ENCODE peak calls at places on chromosomes 16 and 17, in eight cellular contexts. V is tibial artery, M is cardiac muscle cell, R is body of pancreas, Y is H1, N is ovary, G is IMR-90, S is endodermal cell. K is an unnamed sample.

GRCh38 chr16:57997176-57997527 is 3.3 kb downstream of the ZNF319 start:
- DNase-seq in Y (no peak), G (no peak), M (no peak), S (no peak), R (no peak), N (no peak), V (no peak), K (no peak)

GRCh38 chr17:45823598-45823997 is 21.1 kb upstream of the SPPL2C start:
- DNase-seq in G (no peak), S (peak), V (no peak), N (no peak), M (no peak), R (no peak), Y (no peak), K (no peak)

GRCh38 chr17:13143001-13143400 is 125.2 kb upstream of the ELAC2 start:
- DNase-seq in R (no peak), G (no peak), S (no peak), V (no peak), Y (no peak), M (no peak), N (no peak), K (no peak)

GRCh38 chr17:56913000-56913866 is 616 bp downstream of the TRIM25 start:
- DNase-seq in Y (no peak), G (no peak), R (peak), S (peak), V (no peak), M (peak), N (no peak), K (peak)

GRCh38 chr17:81228420-81228819 is 5.7 kb upstream of the CEP131 start:
- DNase-seq in G (no peak), Y (no peak), M (no peak), N (no peak), R (no peak), S (no peak), V (no peak), K (no peak)

GRCh38 chr16:71648921-71649320 is 22.9 kb downstream of the MARVELD3 start:
- DNase-seq in M (peak), N (no peak), S (peak), G (no peak), V (no peak), R (no peak), Y (no peak), K (no peak)

GRCh38 chr16:87356491-87356853 is 27.1 kb downstream of the FBXO31 start:
- DNase-seq in V (no peak), S (no peak), Y (no peak), R (no peak), M (no peak), N (no peak), G (no peak), K (no peak)

GRCh38 chr17:64209356-64209941 is 53.6 kb downstream of the TEX2 start:
- DNase-seq in Y (no peak), V (no peak), S (no peak), N (no peak), M (no peak), R (no peak), G (no peak), K (no peak)

GRCh38 chr16:2285731-2286191 is 17.8 kb upstream of the RNPS1 start:
- DNase-seq in V (no peak), R (no peak), N (no peak), S (peak), M (no peak), Y (no peak), G (no peak), K (no peak)

GRCh38 chr17:77376795-77377751 is 236.3 kb downstream of the SEC14L1 start:
- DNase-seq in V (no peak), Y (no peak), R (peak), S (no peak), M (peak), G (peak), N (peak), K (no peak)

GRCh38 chr17:61400058-61400785 is 579 bp downstream of the TBX2 start:
- DNase-seq in G (peak), Y (no peak), S (peak), M (peak), V (no peak), R (no peak), N (no peak), K (no peak)

GRCh38 chr17:81397314-81398169 is 2.3 kb downstream of the BAHCC1 start:
- DNase-seq in M (peak), S (peak), V (no peak), Y (no peak), G (peak), N (no peak), R (peak), K (no peak)

GRCh38 chr17:48563385-48563838 is 14.7 kb downstream of the HOXB4 start:
- DNase-seq in N (no peak), V (no peak), G (peak), R (no peak), S (no peak), Y (no peak), M (no peak), K (no peak)

GRCh38 chr17:44912763-44913544 is 2.3 kb downstream of the GFAP start:
- DNase-seq in Y (no peak), G (no peak), R (no peak), N (no peak), V (no peak), S (peak), M (no peak), K (no peak)

GRCh38 chr17:3911271-3912053 is 4.8 kb downstream of the P2RX1 start:
- DNase-seq in R (no peak), S (peak), V (no peak), Y (no peak), G (no peak), M (peak), N (no peak), K (no peak)

GRCh38 chr16:85228463-85228862 is 116.2 kb upstream of the CIBAR2 start:
- DNase-seq in M (no peak), Y (no peak), N (no peak), S (no peak), R (no peak), V (no peak), G (no peak), K (no peak)

GRCh38 chr17:81960130-81960958 is 643 bp downstream of the NOTUM start:
- DNase-seq in N (no peak), R (no peak), Y (no peak), G (no peak), V (no peak), M (no peak), S (peak), K (no peak)

GRCh38 chr16:84055801-84056634 is 13.4 kb upstream of the SLC38A8 start:
- DNase-seq in R (peak), V (no peak), M (no peak), N (no peak), Y (no peak), G (no peak), S (no peak), K (peak)

GRCh38 chr17:81323411-81323868 is 28.3 kb upstream of the SLC38A10 start:
- DNase-seq in N (no peak), G (no peak), Y (no peak), S (no peak), V (no peak), M (no peak), R (no peak), K (peak)

GRCh38 chr17:19975601-19976000 is 2.0 kb downstream of the AKAP10 start:
- DNase-seq in M (no peak), R (no peak), V (no peak), N (no peak), G (no peak), S (no peak), Y (no peak), K (no peak)

GRCh38 chr17:81398170-81398854 is 3.1 kb downstream of the BAHCC1 start:
- DNase-seq in G (peak), Y (no peak), N (no peak), V (no peak), S (peak), R (no peak), M (peak), K (no peak)

GRCh38 chr16:27455700-27456099 is 53.7 kb downstream of the IL21R start:
- DNase-seq in S (no peak), V (no peak), Y (no peak), N (no peak), M (peak), R (no peak), G (no peak), K (no peak)

GRCh38 chr17:7236808-7237207 is 2.4 kb downstream of the PHF23 start:
- DNase-seq in R (no peak), G (no peak), Y (no peak), S (no peak), N (no peak), M (no peak), V (no peak), K (no peak)

GRCh38 chr16:67828651-67829050 is 13.5 kb upstream of the THAP11 start:
- DNase-seq in Y (no peak), S (no peak), M (no peak), R (no peak), G (no peak), N (no peak), V (no peak), K (no peak)

GRCh38 chr17:18278867-18279266 is 18.4 kb downstream of the MIEF2 start:
- DNase-seq in M (peak), G (peak), Y (no peak), V (no peak), S (no peak), N (no peak), R (no peak), K (no peak)

GRCh38 chr17:45229681-45230409 is 8.2 kb downstream of the FMNL1 start:
- DNase-seq in N (no peak), G (no peak), S (peak), Y (no peak), R (no peak), V (no peak), M (peak), K (no peak)

GRCh38 chr17:33052856-33053255 is 61.2 kb downstream of the SPACA3 start:
- DNase-seq in G (no peak), R (no peak), S (peak), N (no peak), V (no peak), Y (no peak), M (no peak), K (no peak)

GRCh38 chr16:66457888-66458287 is 30.8 kb downstream of the BEAN1 start:
- DNase-seq in V (no peak), R (no peak), M (no peak), G (peak), Y (no peak), N (no peak), S (peak), K (no peak)

GRCh38 chr16:57025941-57026777 is 36.8 kb downstream of the NLRC5 start:
- DNase-seq in S (no peak), G (no peak), Y (no peak), R (no peak), N (no peak), V (no peak), M (no peak), K (no peak)

GRCh38 chr16:87060026-87060986 is 256.9 kb downstream of the C16orf95 start:
- DNase-seq in S (peak), N (peak), R (no peak), V (peak), G (peak), M (peak), Y (no peak), K (no peak)

GRCh38 chr17:78963378-78963777 is 16.3 kb downstream of the LGALS3BP start:
- DNase-seq in M (no peak), R (no peak), G (no peak), Y (no peak), N (no peak), V (no peak), S (no peak), K (no peak)

GRCh38 chr17:37438141-37438540 is 31.5 kb downstream of the TADA2A start:
- DNase-seq in R (no peak), G (no peak), S (no peak), M (no peak), V (no peak), Y (no peak), N (no peak), K (no peak)

GRCh38 chr16:4991754-4992153 is 33.6 kb downstream of the SEC14L5 start:
- DNase-seq in V (no peak), S (no peak), Y (no peak), M (no peak), R (no peak), G (no peak), N (no peak), K (no peak)

GRCh38 chr16:10093564-10093963 is 88.7 kb downstream of the GRIN2A start:
- DNase-seq in N (no peak), M (no peak), V (no peak), S (no peak), R (no peak), Y (no peak), G (no peak), K (no peak)

GRCh38 chr16:66028505-66029216 is 337.8 kb upstream of the CDH5 start:
- DNase-seq in V (peak), M (peak), G (peak), N (no peak), S (no peak), Y (no peak), R (no peak), K (peak)

GRCh38 chr17:28777178-28777577 is 33.4 kb downstream of the TRAF4 start:
- DNase-seq in N (no peak), S (no peak), Y (no peak), R (no peak), M (no peak), V (no peak), G (no peak), K (no peak)

GRCh38 chr17:28788100-28788499 is 44.3 kb downstream of the TRAF4 start:
- DNase-seq in M (no peak), G (no peak), R (no peak), V (no peak), N (no peak), Y (no peak), S (no peak), K (no peak)

GRCh38 chr17:28783161-28783560 is 39.4 kb downstream of the TRAF4 start:
- DNase-seq in Y (no peak), G (no peak), M (no peak), V (no peak), R (no peak), S (no peak), N (no peak), K (no peak)
- TF ChIP-seq CTCF in Y (no peak), G (no peak), M (no peak), V (no peak), R (no peak), S (no peak), N (no peak), K (no peak)

DNA sequence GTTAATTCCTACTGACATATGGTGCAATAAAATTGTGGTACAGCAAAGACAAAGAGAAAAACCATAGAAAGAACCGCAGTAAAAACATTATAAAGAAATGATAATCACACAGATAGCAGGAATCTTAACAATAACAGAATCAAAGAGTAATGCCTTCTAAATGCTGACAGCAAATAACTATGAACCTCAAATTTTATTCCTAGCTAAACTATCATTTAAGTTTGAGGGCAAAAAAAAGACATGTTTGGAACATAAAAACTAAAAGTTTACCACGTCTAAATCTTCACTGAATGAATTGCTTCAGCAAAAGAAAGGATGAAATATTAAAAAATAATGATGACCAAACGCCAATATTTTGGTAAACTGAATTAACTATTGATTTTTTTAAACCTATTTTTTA is 135.8 kb downstream of the CPPED1 start:
- DNase-seq in R (no peak), G (no peak), S (no peak), N (no peak), Y (no peak), M (no peak), V (no peak), K (no peak)
- TF ChIP-seq CTCF in R (no peak), G (no peak), S (no peak), N (no peak), Y (no peak), M (no peak), V (no peak), K (no peak)

DNA sequence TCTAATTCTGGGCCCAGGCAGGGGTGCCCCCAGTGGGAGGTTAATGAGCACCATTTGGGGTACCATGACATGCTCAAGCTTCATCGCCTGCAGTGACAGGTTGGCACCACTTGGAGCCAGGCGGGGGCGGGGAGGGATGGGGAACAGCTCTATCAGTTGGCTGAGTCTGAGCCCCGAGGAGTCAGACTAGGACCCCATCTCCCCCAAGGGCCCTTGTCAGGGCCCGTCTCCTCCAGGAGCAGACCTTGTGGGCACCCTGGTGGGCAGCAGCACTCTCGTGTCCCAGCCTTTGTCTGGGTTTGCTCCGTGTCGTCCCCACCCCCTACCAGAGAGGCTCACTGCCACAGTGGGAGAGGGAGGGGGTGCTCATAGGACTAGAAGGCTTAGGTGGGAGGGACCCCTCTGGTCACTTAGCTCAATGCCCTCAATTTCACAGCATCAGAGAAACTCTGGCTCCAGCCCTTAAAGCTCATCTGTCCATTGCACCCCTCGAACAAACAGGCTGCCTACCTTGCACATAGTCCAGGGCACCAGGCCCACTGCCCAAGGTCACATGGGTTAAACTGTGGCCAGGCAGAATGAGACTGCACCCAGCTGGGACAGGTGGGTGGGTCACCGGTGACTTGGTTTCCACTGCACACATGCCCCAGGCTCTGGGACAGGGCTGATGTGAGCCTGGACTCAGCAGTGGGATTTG is 4.1 kb downstream of the PPP1R9B start:
- DNase-seq in R (peak), Y (no peak), S (no peak), N (no peak), V (no peak), G (no peak), M (no peak), K (no peak)
- TF ChIP-seq CTCF in R (no peak), Y (peak), S (peak), N (no peak), V (no peak), G (no peak), M (no peak), K (no peak)

DNA sequence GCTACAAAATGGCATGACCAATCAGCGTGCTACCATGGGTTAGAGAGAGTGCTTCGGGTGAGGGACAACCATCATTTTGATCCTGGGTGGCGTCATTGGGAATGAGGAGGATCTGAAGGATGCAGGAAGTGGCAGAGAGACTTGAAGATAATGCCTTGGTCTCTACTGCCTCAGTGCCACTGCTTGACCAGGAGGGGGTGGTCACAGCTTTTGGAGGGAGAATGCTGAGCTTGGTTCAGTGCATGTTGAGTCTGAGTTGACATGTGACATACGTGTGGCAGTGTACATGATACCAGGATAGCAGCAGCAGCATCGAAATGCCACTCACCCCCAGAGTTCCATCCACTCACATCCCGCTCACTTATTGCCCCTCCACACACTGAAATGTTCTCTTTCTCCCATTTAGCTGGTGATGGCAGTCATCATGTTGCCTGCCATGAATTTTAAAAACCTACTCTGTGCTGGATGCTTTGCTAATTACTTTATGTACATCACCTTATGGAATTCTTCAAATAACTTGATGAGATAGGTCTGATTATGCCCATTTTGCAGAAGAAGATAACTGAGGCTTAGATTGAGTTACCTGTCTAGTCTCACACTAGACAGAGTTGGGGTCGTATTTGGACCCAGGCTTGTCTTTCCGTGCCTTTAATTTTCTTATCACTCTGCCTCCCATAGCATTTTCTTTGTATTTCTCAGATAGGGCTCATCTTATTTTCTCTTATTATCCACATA is 36.7 kb downstream of the ARSG start:
- DNase-seq in S (no peak), G (no peak), M (no peak), Y (no peak), N (no peak), R (no peak), V (no peak), K (no peak)
- TF ChIP-seq CTCF in S (peak), G (peak), M (no peak), Y (peak), N (no peak), R (no peak), V (no peak), K (no peak)

K was measured in lower leg skin.